ENCODE peak calls at places on chromosomes 13 and 19, in five cellular contexts. V, Z, O, Q and M are unnamed samples.

GRCh38 chr13:47858678-47859050 is 142.4 kb downstream of the SUCLA2 start:
- DNase-seq in V (no peak), Z (no peak), O (no peak), Q (no peak), M (no peak)

GRCh38 chr13:44306401-44307192 is 67.0 kb upstream of the SERP2 start:
- DNase-seq in Z (no peak), V (peak), O (no peak), Q (no peak), M (no peak)

GRCh38 chr19:8000298-8001038 is 5.0 kb downstream of the ELAVL1 start:
- DNase-seq in Z (no peak), Q (no peak), V (no peak), O (no peak), M (no peak)

GRCh38 chr19:3227054-3227626 is 2.7 kb downstream of the CELF5 start:
- DNase-seq in O (no peak), V (no peak), Z (no peak), Q (no peak), M (no peak)

GRCh38 chr19:30781519-30781918 is 409.3 kb downstream of the ZNF536 start:
- DNase-seq in O (no peak), Z (no peak), V (no peak), Q (no peak), M (no peak)

GRCh38 chr19:2026770-2027169 is 11.3 kb upstream of the BTBD2 start:
- DNase-seq in V (no peak), Q (no peak), Z (no peak), O (no peak), M (no peak)

GRCh38 chr13:25727250-25727649 is 324.6 kb downstream of the SHISA2 start:
- DNase-seq in Q (no peak), O (no peak), Z (no peak), V (no peak), M (no peak)

GRCh38 chr13:31431722-31432137 is 232.0 kb downstream of the B3GLCT start:
- DNase-seq in Q (no peak), V (peak), Z (peak), O (peak), M (peak)

GRCh38 chr13:49649963-49650312 is 21.6 kb downstream of the ARL11 start:
- DNase-seq in Q (no peak), V (no peak), Z (no peak), O (no peak), M (no peak)

GRCh38 chr19:2186071-2186846 is 22.5 kb downstream of the DOT1L start:
- DNase-seq in O (no peak), Q (no peak), Z (no peak), V (no peak), M (no peak)

GRCh38 chr13:98528663-98529064 is 48.2 kb downstream of the STK24 start:
- DNase-seq in Q (no peak), V (no peak), Z (peak), O (no peak), M (no peak)

GRCh38 chr19:7979011-7979410 is 26.4 kb downstream of the ELAVL1 start:
- DNase-seq in V (no peak), Z (no peak), O (no peak), Q (no peak), M (no peak)

GRCh38 chr19:16076958-16077611 is 790 bp downstream of the TPM4 start:
- DNase-seq in Z (peak), O (peak), Q (no peak), V (no peak), M (peak)

GRCh38 chr13:78098249-78098648 is 179.6 kb upstream of the EDNRB start:
- DNase-seq in Q (no peak), V (no peak), Z (no peak), O (no peak), M (no peak)

GRCh38 chr13:51861728-51862300 is at the start of gene CCDC70:
- DNase-seq in V (no peak), Q (no peak), O (peak), Z (peak), M (no peak)

GRCh38 chr13:43289458-43290255 is 266.3 kb downstream of the DNAJC15 start:
- DNase-seq in V (no peak), Q (no peak), Z (no peak), O (no peak), M (no peak)

GRCh38 chr19:55676889-55677505 is 2.0 kb downstream of the EPN1 start:
- DNase-seq in O (no peak), Q (no peak), Z (no peak), V (no peak), M (no peak)

GRCh38 chr13:30107536-30108136 is 199.7 kb downstream of the KATNAL1 start:
- DNase-seq in V (no peak), O (no peak), Z (no peak), Q (no peak), M (no peak)

GRCh38 chr19:4732680-4733114 is 9.1 kb upstream of the DPP9 start:
- DNase-seq in O (peak), Z (peak), V (peak), Q (peak), M (no peak)

GRCh38 chr19:16897572-16898056 is 8.8 kb downstream of the F2RL3 start:
- DNase-seq in O (no peak), V (no peak), Z (peak), Q (no peak), M (peak)

GRCh38 chr13:64992314-64992713 is 2237.8 kb downstream of the PCDH9 start:
- DNase-seq in O (no peak), Q (no peak), Z (no peak), V (no peak), M (no peak)

GRCh38 chr13:113183450-113184129 is 24.9 kb downstream of the PCID2 start:
- DNase-seq in O (no peak), Z (no peak), V (no peak), Q (no peak), M (no peak)

GRCh38 chr13:37109080-37109678 is 3.7 kb upstream of the CSNK1A1L start:
- DNase-seq in O (no peak), V (peak), Z (no peak), Q (no peak), M (no peak)

GRCh38 chr19:18249834-18250233 is 23.6 kb upstream of the PDE4C start:
- DNase-seq in Z (no peak), O (no peak), V (no peak), Q (no peak), M (no peak)

GRCh38 chr13:43908156-43909126 is 28.7 kb downstream of the LACC1 start:
- DNase-seq in O (no peak), Q (no peak), V (peak), Z (no peak), M (no peak)

GRCh38 chr13:98326274-98326673 is 149.2 kb upstream of the RNF113B start:
- DNase-seq in Z (no peak), O (no peak), Q (no peak), V (no peak), M (no peak)

GRCh38 chr13:109729031-109729870 is 57.1 kb downstream of the IRS2 start:
- DNase-seq in O (no peak), Z (no peak), Q (no peak), V (no peak), M (no peak)

GRCh38 chr13:31022491-31022890 is 90.0 kb downstream of the TEX26 start:
- DNase-seq in V (no peak), Z (no peak), O (no peak), Q (no peak), M (no peak)

GRCh38 chr13:44368599-44369368 is 4.8 kb upstream of the SERP2 start:
- DNase-seq in Q (no peak), V (peak), O (no peak), Z (no peak), M (no peak)

GRCh38 chr19:33456076-33456844 is 65.3 kb downstream of the PEPD start:
- DNase-seq in Z (no peak), Q (no peak), O (no peak), V (no peak), M (no peak)

GRCh38 chr13:45224181-45224580 is 23.3 kb upstream of the KCTD4 start:
- DNase-seq in V (no peak), O (no peak), Q (no peak), Z (no peak), M (no peak)